ENCODE peak calls at places on chromosomes 2 and 18, in five cellular contexts. U, G, E, C and P are unnamed samples.

GRCh38 chr18:31760695-31761094 is at the start of gene SLC25A52:
- DNase-seq in G (no peak), C (no peak), U (no peak), E (no peak), P (no peak)

GRCh38 chr2:146979746-146980145 is 865.1 kb upstream of the ACVR2A start:
- DNase-seq in E (no peak), G (no peak), U (no peak), C (no peak), P (no peak)

GRCh38 chr2:240369725-240370585 is 65.5 kb upstream of the GPC1 start:
- DNase-seq in C (no peak), E (no peak), U (peak; percentile 98), G (peak; percentile 93), P (peak; percentile 51)

GRCh38 chr2:147482590-147483292 is 362.1 kb upstream of the ACVR2A start:
- DNase-seq in C (no peak), U (no peak), E (no peak), G (no peak), P (no peak)

GRCh38 chr2:239443666-239444567 is 43.1 kb upstream of the HDAC4 start:
- DNase-seq in C (no peak), E (no peak), U (peak; percentile 16), G (peak; percentile 2), P (no peak)

GRCh38 chr2:160222546-160223281 is 22.6 kb upstream of the ITGB6 start:
- DNase-seq in C (no peak), U (no peak), G (no peak), E (no peak), P (no peak)

GRCh38 chr2:10475811-10476660 is 27.9 kb upstream of the ODC1 start:
- DNase-seq in E (no peak), U (no peak), C (no peak), G (no peak), P (no peak)

GRCh38 chr2:120596990-120597594 is 138.6 kb upstream of the GLI2 start:
- DNase-seq in C (no peak), U (no peak), E (no peak), G (peak; percentile 56), P (no peak)

GRCh38 chr2:36568533-36569246 is 29.3 kb downstream of the FEZ2 start:
- DNase-seq in U (no peak), E (no peak), C (no peak), G (peak; percentile 66), P (no peak)

GRCh38 chr2:168180914-168181313 is 66.5 kb downstream of the STK39 start:
- DNase-seq in U (no peak), G (no peak), E (no peak), C (no peak), P (no peak)

GRCh38 chr2:167212054-167212648 is 323.9 kb downstream of the XIRP2 start:
- DNase-seq in E (peak; percentile 36), U (no peak), C (no peak), G (peak; percentile 66), P (peak; percentile 45)

GRCh38 chr2:64204006-64204632 is 59.9 kb upstream of the PELI1 start:
- DNase-seq in E (no peak), G (peak; percentile 62), C (peak; percentile 36), U (peak; percentile 72), P (no peak)

GRCh38 chr2:15968280-15969178 is 28.2 kb downstream of the MYCN start:
- DNase-seq in C (no peak), U (no peak), G (no peak), E (no peak), P (peak; percentile 55)

GRCh38 chr2:237732790-237733349 is 65.7 kb upstream of the RBM44 start:
- DNase-seq in C (no peak), U (no peak), E (no peak), G (no peak), P (peak; percentile 45)

GRCh38 chr2:74747411-74748080 is 86.4 kb upstream of the HK2 start:
- DNase-seq in U (peak; percentile 68), G (peak; percentile 87), C (no peak), E (no peak), P (no peak)

GRCh38 chr2:128690431-128690830 is 371.8 kb upstream of the HS6ST1 start:
- DNase-seq in U (no peak), G (no peak), E (no peak), C (no peak), P (no peak)

GRCh38 chr2:80014637-80015036 is 289.9 kb downstream of the LRRTM1 start:
- DNase-seq in G (peak; percentile 58), U (no peak), E (no peak), C (no peak), P (no peak)

GRCh38 chr18:26262156-26262555 is 35.9 kb downstream of the TAF4B start:
- DNase-seq in C (no peak), G (no peak), E (no peak), U (peak; percentile 31), P (peak; percentile 51)

GRCh38 chr18:45775726-45776125 is 49.7 kb upstream of the SIGLEC15 start:
- DNase-seq in C (no peak), U (no peak), G (no peak), E (no peak), P (peak; percentile 33)

GRCh38 chr2:43129676-43130547 is 96.5 kb downstream of the ZFP36L2 start:
- DNase-seq in U (no peak), C (no peak), G (peak; percentile 43), E (no peak), P (no peak)

GRCh38 chr2:95391641-95392310 is 10.7 kb upstream of the FAHD2A start:
- DNase-seq in U (no peak), C (peak; percentile 7), G (no peak), E (no peak), P (no peak)

GRCh38 chr2:47072018-47072691 is 83.0 kb downstream of the STPG4 start:
- DNase-seq in E (no peak), U (peak; percentile 79), C (peak; percentile 60), G (peak; percentile 70), P (no peak)

GRCh38 chr2:16175247-16175825 is 235.0 kb downstream of the MYCN start:
- DNase-seq in C (no peak), E (no peak), U (no peak), G (no peak), P (no peak)

GRCh38 chr2:228652366-228652765 is 470.9 kb upstream of the SPHKAP start:
- DNase-seq in U (peak; percentile 18), C (no peak), E (no peak), G (peak; percentile 47), P (peak; percentile 58)

GRCh38 chr2:2859732-2860131 is 517.9 kb downstream of the EIPR1 start:
- DNase-seq in G (no peak), E (no peak), U (no peak), C (no peak), P (no peak)

GRCh38 chr2:8365331-8365910 is 316.4 kb upstream of the ID2 start:
- DNase-seq in G (no peak), C (no peak), U (no peak), E (no peak), P (no peak)
- H3K27ac ChIP-seq in G (no peak overlapping the region), C (no peak overlapping the region), U (no peak overlapping the region), E (no peak overlapping the region), P (no peak overlapping the region)

GRCh38 chr2:24026233-24026632 is 16.3 kb downstream of the MFSD2B start:
- DNase-seq in C (peak; percentile 64), E (no peak), G (no peak), U (no peak), P (peak; percentile 40)

GRCh38 chr2:24022324-24022974 is 12.6 kb downstream of the MFSD2B start:
- DNase-seq in C (no peak), E (no peak), U (no peak), G (no peak), P (no peak)

GRCh38 chr2:24022975-24023575 is 13.2 kb downstream of the MFSD2B start:
- DNase-seq in E (no peak), G (no peak), U (no peak), C (no peak), P (no peak)

GRCh38 chr2:24024018-24024417 is 14.1 kb downstream of the MFSD2B start:
- DNase-seq in C (peak; percentile 64), E (no peak), G (peak; percentile 36), U (peak; percentile 38), P (peak; percentile 45)

GRCh38 chr2:24025264-24025663 is 15.4 kb downstream of the MFSD2B start:
- DNase-seq in E (no peak), C (peak; percentile 24), G (no peak), U (no peak), P (no peak)
- H2BK5ac ChIP-seq in E (peak overlapping the region; percentile 8), C (peak overlapping the region; percentile 48), G (no peak overlapping the region), U (no peak overlapping the region), P (no peak overlapping the region)

DNA sequence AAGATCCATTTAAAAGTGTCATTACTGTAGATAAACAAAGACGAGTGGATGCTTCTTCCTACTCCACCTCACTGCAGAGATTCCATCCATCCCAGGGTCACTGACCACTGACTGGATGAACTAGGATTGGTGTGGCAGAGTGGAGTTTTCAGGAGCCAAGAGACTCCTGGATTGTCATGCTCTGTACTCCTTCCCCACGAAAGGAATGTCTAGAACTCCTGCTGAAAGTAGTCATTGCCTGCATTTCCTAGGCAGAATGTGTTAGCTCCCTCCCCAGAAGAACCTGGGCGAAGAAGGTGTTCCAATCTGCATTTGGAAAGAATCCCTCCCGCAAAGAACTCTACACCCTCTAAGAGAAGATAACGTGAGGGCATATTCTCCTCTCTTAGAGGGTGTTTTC is 6.3 kb downstream of the PAX8 start:
- DNase-seq in G (no peak), C (no peak), U (no peak), E (no peak), P (no peak)
- H3K27me3 ChIP-seq in G (peaks cover 75% of the 10 kb centered on the region), C (peaks cover 56% of the 10 kb centered on the region), U (peaks cover 43% of the 10 kb centered on the region), E (peaks cover 44% of the 10 kb centered on the region), P (peaks cover 40% of the 10 kb centered on the region)

DNA sequence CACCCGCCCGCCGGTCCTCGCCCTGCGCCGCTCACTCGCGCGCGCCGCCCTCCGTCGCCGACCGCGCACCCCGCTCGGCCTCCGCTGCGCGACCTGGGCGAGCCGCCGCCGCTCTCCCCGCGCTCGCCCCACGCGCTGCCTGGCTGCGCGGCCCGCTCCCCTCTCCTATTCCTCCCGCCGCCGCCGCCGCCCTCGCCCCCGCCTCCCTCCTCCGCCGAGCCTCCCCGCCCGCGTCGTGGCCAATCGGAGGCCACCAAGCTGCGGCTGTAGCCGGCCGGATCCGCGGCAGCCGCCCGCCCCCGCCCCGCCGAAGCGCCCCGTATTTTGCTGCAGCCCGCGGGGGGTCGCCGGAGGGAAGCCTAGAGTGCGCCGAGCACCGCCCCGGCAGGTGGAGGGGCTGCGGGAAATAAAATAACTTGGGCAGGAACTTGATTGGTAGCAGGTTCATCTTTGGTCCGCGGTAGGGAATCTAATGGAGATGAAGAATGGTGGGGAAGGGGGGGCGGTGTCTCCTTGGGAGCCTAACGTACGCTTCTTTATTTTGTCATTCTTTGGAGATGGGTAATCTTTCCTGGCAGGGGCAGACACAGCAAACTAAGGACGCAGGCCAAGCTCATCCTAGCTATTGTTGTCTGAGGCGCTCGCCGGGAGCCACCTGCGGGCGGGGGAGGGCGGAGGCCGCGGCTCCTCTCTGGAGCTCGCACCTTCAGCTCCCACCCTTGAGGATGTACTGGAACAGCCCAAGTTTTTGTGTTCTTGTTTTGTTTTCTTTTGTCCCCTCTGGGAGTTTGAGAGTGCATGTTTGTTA is 1.1 kb upstream of the CDH2 start:
- DNase-seq in C (peak; percentile 83), E (peak; percentile 80), G (peak; percentile 36), U (no peak), P (peak; percentile 95)
- H3K27ac ChIP-seq in C (no peak overlapping the region), E (peak overlapping the region; percentile 99), G (no peak overlapping the region), U (no peak overlapping the region), P (peak overlapping the region; percentile 99)

GRCh38 chr2:287471-287885 is 413 bp downstream of the ALKAL2 start:
- DNase-seq in G (peak; percentile 29), E (no peak), C (peak; percentile 63), U (no peak), P (peak; percentile 72)

GRCh38 chr2:288743-289361 is 961 bp upstream of the ALKAL2 start:
- DNase-seq in E (no peak), U (no peak), C (peak; percentile 46), G (no peak), P (peak; percentile 72)

GRCh38 chr2:289362-290089 is 1.6 kb upstream of the ALKAL2 start:
- DNase-seq in C (peak; percentile 58), U (peak; percentile 15), E (no peak), G (peak; percentile 11), P (peak; percentile 31)

GRCh38 chr2:288002-288742 is at the start of gene ALKAL2:
- DNase-seq in C (peak; percentile 33), G (no peak), U (no peak), E (no peak), P (peak; percentile 42)

GRCh38 chr2:290090-290722 is 2.3 kb upstream of the ALKAL2 start:
- DNase-seq in G (peak; percentile 78), U (peak; percentile 66), E (peak; percentile 55), C (peak; percentile 78), P (peak; percentile 80)
- H2BK5ac ChIP-seq in G (no peak overlapping the region), U (no peak overlapping the region), E (no peak overlapping the region), C (no peak overlapping the region), P (no peak overlapping the region)